ENCODE peak calls at places on chromosomes 5 and 9, in ten cellular contexts. P is breast epithelium, F is heart left ventricle, Y is IMR-90, J is uterus, K is lower leg skin, D is HCT116, Q is spleen, E is H1, V is thyroid gland. Z is an unnamed sample.

GRCh38 chr9:137184881-137185660 is 3.3 kb downstream of the ANAPC2 start:
- DNase-seq in Q (no peak), J (no peak), F (no peak), D (no peak), P (no peak), K (no peak), Y (no peak), E (no peak), V (no peak), Z (no peak)

GRCh38 chr5:174608631-174609097 is 115.7 kb upstream of the MSX2 start:
- DNase-seq in E (no peak), J (peak), K (peak), F (peak), V (no peak), Y (no peak), P (no peak), D (peak), Q (peak), Z (no peak)

GRCh38 chr5:60797482-60798153 is 46.5 kb downstream of the ELOVL7 start:
- DNase-seq in J (no peak), Q (no peak), D (no peak), K (no peak), E (no peak), V (no peak), P (no peak), Y (no peak), F (no peak), Z (no peak)

GRCh38 chr5:135249658-135250057 is 149.4 kb downstream of the MACROH2A1 start:
- DNase-seq in P (no peak), V (no peak), J (no peak), Y (peak), D (no peak), K (no peak), E (peak), F (no peak), Q (peak), Z (no peak)

GRCh38 chr5:43242196-43242595 is 50.2 kb downstream of the NIM1K start:
- DNase-seq in F (no peak), Q (no peak), J (no peak), E (no peak), P (no peak), Y (no peak), D (no peak), V (no peak), K (no peak), Z (no peak)

GRCh38 chr5:127296321-127296720 is 5.7 kb downstream of the MEGF10 start:
- DNase-seq in J (no peak), D (no peak), Q (no peak), P (no peak), Y (peak), E (no peak), K (no peak), V (no peak), F (no peak), Z (no peak)

GRCh38 chr5:111530298-111530740 is 18.0 kb upstream of the STARD4 start:
- DNase-seq in D (peak), V (peak), E (no peak), K (peak), Y (peak), Q (peak), P (no peak), F (peak), J (no peak), Z (peak)

GRCh38 chr9:134725605-134725940 is 84.0 kb downstream of the COL5A1 start:
- DNase-seq in D (no peak), J (no peak), P (no peak), F (no peak), E (no peak), V (no peak), K (no peak), Y (peak), Q (no peak), Z (no peak)

GRCh38 chr5:134113908-134114875 is at the start of gene TCF7:
- DNase-seq in V (peak), J (peak), F (peak), P (peak), E (peak), Q (peak), Y (peak), K (peak), D (peak), Z (peak)

GRCh38 chr9:112377684-112378344 is 2.1 kb upstream of the HSDL2 start:
- DNase-seq in Q (no peak), V (no peak), K (no peak), Y (no peak), P (no peak), F (no peak), E (no peak), D (no peak), J (no peak), Z (no peak)

GRCh38 chr5:82387819-82388166 is 109.6 kb upstream of the RPS23 start:
- DNase-seq in V (no peak), D (no peak), J (no peak), P (no peak), Q (no peak), Y (no peak), K (no peak), F (no peak), E (no peak), Z (no peak)

GRCh38 chr5:55407059-55407684 is 99.4 kb downstream of the MTREX start:
- DNase-seq in Y (peak), F (no peak), P (no peak), J (no peak), Q (no peak), D (peak), V (no peak), E (no peak), K (no peak), Z (no peak)

GRCh38 chr9:135910757-135911156 is 3.4 kb upstream of the CAMSAP1 start:
- DNase-seq in K (no peak), D (no peak), Q (peak), Y (no peak), F (no peak), J (no peak), P (peak), E (no peak), V (no peak), Z (no peak)

GRCh38 chr5:163569284-163569683 is 63.9 kb downstream of the MAT2B start:
- DNase-seq in Q (no peak), V (no peak), P (no peak), E (no peak), D (no peak), J (no peak), Y (peak), F (no peak), K (no peak), Z (no peak)

GRCh38 chr9:135050072-135050990 is 37.1 kb upstream of the OLFM1 start:
- DNase-seq in V (no peak), F (no peak), P (peak), Y (no peak), K (no peak), Q (no peak), D (no peak), E (no peak), J (no peak), Z (no peak)

GRCh38 chr5:43711496-43711895 is 108.5 kb downstream of the NNT start:
- DNase-seq in P (no peak), K (no peak), E (no peak), D (peak), J (no peak), F (no peak), Q (no peak), Y (peak), V (no peak), Z (no peak)

GRCh38 chr5:98179791-98180755 is 593.4 kb upstream of the RGMB start:
- DNase-seq in E (no peak), F (no peak), Q (no peak), Y (no peak), V (no peak), K (no peak), P (no peak), D (no peak), J (no peak), Z (no peak)

GRCh38 chr9:33164138-33164809 is 2.9 kb downstream of the B4GALT1 start:
- DNase-seq in D (no peak), K (no peak), F (no peak), E (no peak), P (no peak), Q (no peak), Y (no peak), J (no peak), V (no peak), Z (no peak)

GRCh38 chr5:169494383-169495251 is 89.0 kb upstream of the SPDL1 start:
- DNase-seq in J (no peak), F (no peak), Y (no peak), E (no peak), K (no peak), D (no peak), Q (no peak), P (no peak), V (peak), Z (no peak)

GRCh38 chr9:33081128-33081851 is 4.8 kb upstream of the SMU1 start:
- DNase-seq in P (no peak), F (peak), J (peak), D (peak), E (no peak), Q (peak), K (peak), Y (peak), V (peak), Z (peak)

GRCh38 chr9:122379340-122379739 is 8.5 kb downstream of the PTGS1 start:
- DNase-seq in D (no peak), P (no peak), J (no peak), Y (no peak), V (no peak), K (no peak), Q (no peak), E (no peak), F (no peak), Z (no peak)

GRCh38 chr5:62256161-62257017 is 49.6 kb upstream of the KIF2A start:
- DNase-seq in F (no peak), K (no peak), V (no peak), Y (no peak), D (no peak), E (no peak), Q (no peak), J (no peak), P (no peak), Z (no peak)

GRCh38 chr5:116763987-116764866 is 189.6 kb upstream of the SEMA6A start:
- DNase-seq in E (no peak), Q (no peak), P (no peak), F (no peak), J (no peak), K (no peak), V (no peak), Y (no peak), D (no peak), Z (peak)

GRCh38 chr9:81431662-81432061 is 257.7 kb downstream of the TLE1 start:
- DNase-seq in F (no peak), Q (no peak), V (no peak), P (no peak), K (no peak), E (no peak), Y (peak), J (no peak), D (no peak), Z (no peak)

GRCh38 chr5:68251804-68252648 is 36.5 kb downstream of the PIK3R1 start:
- DNase-seq in J (peak), F (peak), V (peak), D (no peak), Q (no peak), K (peak), Y (peak), E (no peak), P (no peak), Z (no peak)

GRCh38 chr5:164137095-164137494 is 631.7 kb downstream of the MAT2B start:
- DNase-seq in P (no peak), K (no peak), Q (no peak), Y (no peak), F (no peak), E (no peak), D (no peak), V (no peak), J (no peak), Z (no peak)

GRCh38 chr9:131732636-131733340 is 7.1 kb downstream of the RAPGEF1 start:
- DNase-seq in J (no peak), E (no peak), P (no peak), V (no peak), Q (no peak), K (no peak), Y (no peak), F (no peak), D (no peak), Z (no peak)

GRCh38 chr9:95157491-95158151 is 159.9 kb downstream of the FANCC start:
- DNase-seq in E (no peak), F (no peak), V (peak), D (no peak), J (peak), Y (peak), Q (no peak), P (no peak), K (no peak), Z (no peak)

GRCh38 chr9:120999317-120999716 is 50.8 kb downstream of the C5 start:
- DNase-seq in P (no peak), F (no peak), Y (no peak), V (no peak), J (no peak), E (no peak), K (no peak), D (no peak), Q (no peak), Z (no peak)

GRCh38 chr9:96612105-96612965 is 7.3 kb downstream of the CDC14B start:
- DNase-seq in Y (peak), D (no peak), Q (no peak), K (peak), P (no peak), F (peak), J (peak), V (peak), E (no peak), Z (no peak)

GRCh38 chr5:138543730-138544104 is 681 bp upstream of the ETF1 start:
- DNase-seq in D (no peak), J (no peak), V (no peak), Q (no peak), Y (no peak), E (no peak), P (peak), F (no peak), K (peak), Z (no peak)

GRCh38 chr5:138542120-138542955 is 698 bp downstream of the ETF1 start:
- DNase-seq in F (no peak), Q (no peak), P (no peak), E (no peak), J (no peak), D (no peak), Y (peak), K (no peak), V (peak), Z (peak)

GRCh38 chr5:138542956-138543729 is at the start of gene ETF1:
- DNase-seq in E (peak), V (peak), Y (peak), F (peak), J (peak), K (peak), Q (peak), P (peak), D (peak), Z (peak)

GRCh38 chr5:138545919-138546562 is 3.0 kb upstream of the ETF1 start:
- DNase-seq in K (no peak), P (no peak), Q (no peak), J (no peak), E (no peak), V (no peak), Y (peak), D (no peak), F (no peak), Z (no peak)

GRCh38 chr5:138544171-138545134 is 1.4 kb upstream of the ETF1 start:
- DNase-seq in P (no peak), J (no peak), K (no peak), V (peak), Y (peak), D (no peak), Q (no peak), F (no peak), E (no peak), Z (no peak)
- TF ChIP-seq POLR2A in P (no peak), J (no peak), K (no peak), V (no peak), Y (peak), D (no peak), Q (no peak), F (no peak), E (no peak), Z (no peak)

DNA sequence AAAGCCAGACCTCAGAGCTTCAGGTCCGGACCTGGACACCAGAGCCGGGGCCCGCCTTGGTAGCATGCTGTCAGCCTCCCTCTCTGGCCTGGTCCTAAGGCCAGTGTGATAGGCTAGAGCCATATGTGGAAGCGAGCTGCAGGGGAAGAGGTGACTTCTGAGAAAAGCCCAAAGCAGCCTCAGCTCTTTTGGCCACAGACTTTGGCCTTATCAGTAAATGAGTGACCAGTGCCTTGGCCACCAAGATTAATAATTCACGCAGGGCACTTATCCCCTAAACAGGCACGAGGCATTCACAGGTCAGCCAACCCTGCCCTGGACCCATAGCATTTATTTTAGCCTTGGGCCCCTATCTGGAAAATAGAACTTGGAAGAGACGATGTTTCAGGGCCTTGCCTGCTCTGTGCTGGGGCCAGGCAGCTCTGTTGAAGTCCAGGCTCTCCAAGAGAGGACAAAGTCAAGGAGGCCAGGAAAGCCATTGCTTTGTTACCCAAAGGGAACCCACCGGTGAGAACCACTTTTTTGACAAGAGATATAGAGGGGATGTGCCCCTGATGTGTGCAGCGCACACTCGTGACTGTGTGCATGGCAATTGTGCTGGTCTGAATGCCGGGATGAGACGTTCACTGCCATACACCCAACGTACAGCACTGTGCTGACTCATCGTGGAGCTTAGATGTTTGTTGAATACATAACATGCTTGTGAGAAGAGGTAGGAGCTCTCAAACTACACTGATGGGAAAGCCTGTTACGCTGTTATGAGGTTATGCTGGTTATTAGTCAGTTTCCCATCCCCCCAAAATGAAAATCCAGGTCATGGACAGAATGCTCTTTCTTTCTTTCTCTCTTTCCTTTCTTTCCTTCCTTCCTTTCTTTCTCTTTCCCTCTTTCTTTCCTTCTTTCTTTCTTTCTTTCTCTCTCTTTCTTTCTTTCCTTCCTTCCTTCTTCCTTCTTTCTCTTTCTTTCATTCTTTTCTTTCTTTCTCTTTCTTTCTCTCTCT is 5.0 kb upstream of the SLC34A1 start:
- DNase-seq in F (no peak), D (no peak), Q (no peak), P (no peak), K (no peak), V (no peak), J (no peak), E (no peak), Y (peak), Z (no peak)
- TF ChIP-seq POLR2A in F (no peak), D (no peak), Q (no peak), P (no peak), K (no peak), V (no peak), J (no peak), E (no peak), Y (no peak), Z (no peak)

GRCh38 chr5:141604318-141604717 is 14.5 kb downstream of the DIAPH1 start:
- DNase-seq in K (peak), D (peak), J (peak), F (peak), Y (peak), E (no peak), Q (no peak), P (no peak), V (peak), Z (no peak)
- TF ChIP-seq POLR2A in K (no peak), D (no peak), J (no peak), F (no peak), Y (no peak), E (no peak), Q (no peak), P (no peak), V (no peak), Z (no peak)

DNA sequence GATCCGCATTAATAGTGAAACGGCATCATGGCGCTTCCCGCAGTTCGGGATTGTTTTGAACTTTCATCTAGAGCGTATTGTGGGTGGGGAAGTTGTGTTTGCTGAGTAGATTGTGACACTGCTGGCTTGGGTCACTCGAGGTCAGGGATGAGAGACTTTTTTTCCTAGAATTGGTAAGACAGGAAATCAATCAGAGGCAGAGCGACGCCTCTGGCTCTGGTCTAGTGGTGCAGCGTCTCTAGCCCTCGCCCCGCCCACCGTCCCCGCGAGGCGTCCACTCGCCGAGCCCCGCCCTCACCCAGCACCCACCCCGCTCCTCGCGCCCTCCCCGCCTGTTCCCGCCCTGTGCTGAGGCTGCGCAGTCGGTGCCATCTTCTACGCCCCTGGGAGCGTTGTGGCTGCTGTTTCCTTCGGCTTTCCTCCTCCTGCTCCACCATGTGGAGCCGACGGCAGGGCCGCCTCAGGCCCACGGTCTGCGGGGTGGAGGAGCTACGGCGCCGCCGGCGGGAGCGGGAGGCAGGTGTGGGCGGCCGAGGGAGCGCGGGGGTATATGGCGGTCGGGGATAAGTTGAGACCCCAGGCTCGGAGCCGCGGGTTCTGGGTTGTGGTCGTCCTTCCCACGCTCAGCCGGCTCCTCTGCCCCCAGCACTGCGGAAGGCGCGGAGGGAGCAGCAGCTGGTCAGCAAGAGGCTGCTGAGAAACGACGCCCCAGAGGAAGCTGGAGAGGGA is at the start of gene TMCO6:
- DNase-seq in J (peak), P (peak), V (peak), Q (peak), Y (peak), E (peak), D (peak), K (peak), F (peak), Z (peak)
- TF ChIP-seq POLR2A in J (peak), P (peak), V (peak), Q (peak), Y (no peak), E (peak), D (peak), K (no peak), F (no peak), Z (peak)

GRCh38 chr5:10602031-10602806 is 38.3 kb downstream of the ANKRD33B start:
- DNase-seq in V (no peak), Q (no peak), K (no peak), F (no peak), P (no peak), J (no peak), E (no peak), Y (no peak), D (no peak), Z (no peak)
- TF ChIP-seq POLR2A in V (no peak), Q (no peak), K (no peak), F (no peak), P (no peak), J (no peak), E (no peak), Y (no peak), D (no peak), Z (no peak)